ENCODE peak calls at places on chromosomes 4 and X, in seven cellular contexts. J, U, L, K, W, P and Y are unnamed samples.

GRCh38 chr4:26380740-26381139 is 59.9 kb downstream of the RBPJ start:
- DNase-seq in J (no peak), U (no peak), L (no peak), K (no peak), W (no peak), P (no peak), Y (no peak)

GRCh38 chr4:174669278-174669677 is 147.0 kb upstream of the HPGD start:
- DNase-seq in J (peak), U (peak), L (no peak), K (no peak), W (no peak), P (peak), Y (no peak)

GRCh38 chrX:9577555-9577954 is 112.7 kb downstream of the TBL1X start:
- DNase-seq in J (no peak), U (no peak), L (no peak), K (no peak), W (no peak), P (no peak), Y (no peak)

GRCh38 chr4:10344824-10345223 is 112.4 kb downstream of the ZNF518B start:
- DNase-seq in J (no peak), U (no peak), L (no peak), K (no peak), W (no peak), P (no peak), Y (no peak)

GRCh38 chr4:100169796-100170485 is 20.3 kb downstream of the DDIT4L start:
- DNase-seq in J (no peak), U (no peak), L (no peak), K (no peak), W (no peak), P (no peak), Y (no peak)

GRCh38 chr4:7797330-7797729 is 142.3 kb downstream of the AFAP1 start:
- DNase-seq in J (no peak), U (no peak), L (no peak), K (no peak), W (no peak), P (no peak), Y (no peak)

GRCh38 chrX:136447308-136447707 is 40.4 kb upstream of the BRS3 start:
- DNase-seq in J (no peak), U (no peak), L (no peak), K (no peak), W (no peak), P (no peak), Y (no peak)

GRCh38 chr4:139849219-139849618 is 183.6 kb downstream of the MGST2 start:
- DNase-seq in J (no peak), U (no peak), L (no peak), K (no peak), W (no peak), P (no peak), Y (no peak)

DNA sequence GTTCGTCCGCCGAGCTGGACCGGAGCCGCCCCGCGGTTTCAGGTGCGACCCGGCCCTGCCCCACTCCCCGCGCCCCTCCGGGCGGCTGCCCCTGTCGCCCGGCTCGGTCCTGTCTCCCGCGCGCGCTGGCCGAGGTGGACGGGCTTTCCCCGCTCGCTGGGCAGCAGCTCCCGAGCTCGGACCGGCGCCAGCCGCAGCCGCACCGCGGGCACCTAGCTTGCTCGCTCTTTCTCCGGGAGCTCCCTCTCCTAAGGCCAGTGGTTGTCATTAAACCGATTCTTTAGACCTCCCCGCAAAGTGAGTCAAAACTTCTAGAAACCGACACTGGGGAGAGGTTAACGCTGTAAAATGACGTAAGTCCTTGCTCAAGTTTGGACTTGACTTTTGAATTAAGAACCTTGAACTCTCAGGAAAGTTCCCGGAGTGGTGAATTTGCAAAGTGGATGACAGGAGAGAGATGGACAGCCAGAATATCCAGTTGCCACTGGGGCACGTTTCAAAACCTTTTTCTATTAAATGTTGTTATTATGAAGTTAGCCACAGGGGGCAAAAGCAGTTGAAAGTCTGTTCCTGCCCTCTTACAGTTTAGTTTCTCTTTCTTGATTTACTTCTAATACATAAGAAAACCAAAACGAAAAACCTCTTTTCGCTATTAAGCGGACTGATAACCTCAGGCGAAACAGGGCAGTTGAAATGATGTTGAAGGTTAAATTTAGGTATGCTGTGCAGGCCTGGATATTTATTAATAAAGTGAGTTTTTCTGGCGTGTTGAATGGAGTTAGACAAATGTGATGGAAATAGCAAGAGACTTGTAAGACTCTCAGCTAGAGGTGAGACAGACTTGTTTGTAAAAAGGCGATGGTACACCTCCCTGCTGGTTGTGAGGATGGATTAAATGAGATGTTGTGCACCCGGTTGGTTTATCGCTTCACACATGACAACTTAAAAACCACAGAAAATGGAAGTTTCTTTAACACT is 846 bp downstream of the PI4K2B start:
- DNase-seq in J (no peak), U (peak), L (no peak), K (peak), W (peak), P (peak), Y (peak)
- TF ChIP-seq CTCF in J (peak), U (peak), L (no peak), K (peak), W (peak), P (peak), Y (peak)

GRCh38 chr4:85368932-85369331 is 106.0 kb upstream of the ARHGAP24 start:
- DNase-seq in J (no peak), U (no peak), L (no peak), K (no peak), W (no peak), P (no peak), Y (no peak)

GRCh38 chr4:85367815-85368214 is 107.1 kb upstream of the ARHGAP24 start:
- DNase-seq in J (no peak), U (no peak), L (no peak), K (no peak), W (no peak), P (no peak), Y (no peak)

GRCh38 chr4:85368240-85368639 is 106.7 kb upstream of the ARHGAP24 start:
- DNase-seq in J (no peak), U (no peak), L (no peak), K (no peak), W (no peak), P (no peak), Y (no peak)

GRCh38 chr4:85370400-85371032 is 104.4 kb upstream of the ARHGAP24 start:
- DNase-seq in J (peak), U (peak), L (peak), K (peak), W (no peak), P (no peak), Y (peak)

DNA sequence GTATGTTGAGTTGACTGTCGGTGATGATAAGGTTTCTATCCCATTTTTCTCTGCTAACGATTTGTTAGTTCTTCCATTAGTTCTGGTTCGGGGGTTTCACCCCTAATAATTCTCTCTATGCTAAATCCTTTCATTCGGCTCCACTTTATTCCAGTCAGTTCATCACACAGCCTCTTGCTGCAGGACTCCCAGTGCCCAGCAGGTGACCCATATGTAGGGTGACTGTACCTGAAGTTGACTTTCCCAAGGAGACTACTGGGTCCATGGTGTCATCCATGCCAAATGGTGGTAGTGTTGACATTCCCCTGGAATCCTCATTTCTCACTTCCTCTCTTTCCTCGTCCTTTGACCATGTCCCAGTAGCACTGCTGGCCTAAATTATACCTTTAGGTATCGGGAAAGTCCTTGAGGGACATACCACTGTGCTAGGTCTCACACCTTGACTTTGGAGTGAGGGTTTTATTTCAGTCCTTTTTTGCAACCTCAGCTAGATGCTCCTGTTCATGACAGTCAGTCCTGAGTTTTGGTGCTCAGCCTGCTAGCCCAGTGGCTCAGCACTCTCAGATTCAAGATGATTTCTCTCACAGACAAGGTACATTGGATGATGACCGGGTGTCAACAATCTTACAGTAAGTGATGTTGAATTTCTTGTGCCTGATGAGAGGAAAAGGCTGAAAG is 105.1 kb upstream of the ARHGAP24 start:
- DNase-seq in J (no peak), U (no peak), L (no peak), K (no peak), W (no peak), P (no peak), Y (no peak)
- TF ChIP-seq CTCF in J (no peak), U (peak), L (no peak), K (no peak), W (no peak), P (no peak), Y (no peak)

DNA sequence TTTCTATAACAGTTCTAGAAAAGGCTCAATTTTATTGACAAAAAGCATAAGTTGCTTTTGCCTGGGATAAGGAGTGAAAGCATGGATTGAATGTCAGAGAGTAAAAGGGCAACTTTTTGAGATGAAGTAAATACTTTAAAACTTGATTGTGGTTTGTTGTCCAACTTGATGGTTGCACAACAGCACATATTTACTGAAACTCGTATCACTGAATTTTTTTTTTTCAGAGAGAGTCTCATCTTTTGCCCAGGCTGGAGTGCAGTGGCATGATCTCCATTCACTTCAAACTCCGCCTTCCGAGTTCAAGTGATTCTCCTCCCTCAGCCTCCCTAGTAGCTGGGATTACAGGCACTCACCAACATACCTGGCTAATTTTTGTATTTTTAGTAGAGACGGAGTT is 856.8 kb downstream of the SH3BGRL start:
- DNase-seq in J (no peak), U (no peak), L (no peak), K (no peak), W (no peak), P (no peak), Y (no peak)
- TF ChIP-seq CTCF in J (no peak), U (no peak), L (no peak), K (no peak), W (no peak), P (no peak), Y (no peak)

GRCh38 chrX:71100581-71101505 is 5.2 kb downstream of the FOXO4 start:
- DNase-seq in J (no peak), U (no peak), L (no peak), K (no peak), W (no peak), P (no peak), Y (no peak)
- TF ChIP-seq CTCF in J (no peak), U (no peak), L (no peak), K (no peak), W (no peak), P (no peak), Y (no peak)

DNA sequence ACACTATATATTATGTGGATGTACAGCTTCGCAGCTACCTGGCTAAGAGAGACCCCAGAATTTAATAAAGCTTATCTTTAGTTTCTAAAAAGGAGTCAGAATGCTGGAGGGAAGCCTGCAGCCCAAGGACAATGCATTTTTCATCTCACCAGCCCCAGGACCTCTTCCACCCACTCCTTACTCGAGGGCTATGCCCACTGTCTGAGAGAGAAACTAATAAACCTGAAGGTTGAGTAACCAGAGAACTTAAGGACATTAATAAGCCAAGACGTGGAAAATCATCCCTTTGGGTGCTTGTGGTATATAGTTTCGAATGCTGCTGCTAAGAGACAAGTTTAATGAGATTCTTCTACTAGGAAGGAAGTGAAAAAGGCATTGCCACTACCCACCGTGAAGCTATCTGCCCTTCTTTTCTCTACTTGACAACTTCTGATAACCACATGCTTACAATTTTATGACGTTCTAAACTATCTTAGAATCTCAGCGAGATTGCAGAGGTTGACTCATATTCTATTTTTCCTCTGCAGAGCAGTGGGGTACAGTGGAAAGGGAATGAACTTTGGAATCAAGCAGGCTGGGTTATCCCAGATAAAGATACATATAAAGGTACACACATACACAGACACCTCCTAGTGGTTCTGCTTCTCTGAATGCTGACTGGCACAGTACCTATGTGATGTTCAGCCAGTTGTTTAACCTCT is 3.3 kb downstream of the RELL1 start:
- DNase-seq in J (no peak), U (no peak), L (no peak), K (no peak), W (no peak), P (no peak), Y (no peak)
- TF ChIP-seq CTCF in J (peak), U (no peak), L (no peak), K (no peak), W (no peak), P (no peak), Y (no peak)